ENCODE peak calls at places on chromosomes 1 and 21, in six cellular contexts. One of them, this sample, is unnamed.

GRCh38 chr1:244965182-244965581 is 100.8 kb upstream of the HNRNPU start:
- DNase-seq in mucosa of descending colon: no peak
- DNase-seq in prostate gland: no peak
- DNase-seq in fibroblast of lung: no peak
- DNase-seq in OCI-LY7: no peak
- DNase-seq in LNCaP clone FGC: no peak
- DNase-seq in this sample: no peak

GRCh38 chr1:30417701-30418425 is 305.5 kb downstream of the MATN1 start:
- DNase-seq in mucosa of descending colon: no peak
- DNase-seq in prostate gland: peak; percentile 2
- DNase-seq in fibroblast of lung: no peak
- DNase-seq in OCI-LY7: no peak
- DNase-seq in LNCaP clone FGC: no peak
- DNase-seq in this sample: peak; percentile 9

GRCh38 chr1:235675152-235675890 is 25.7 kb upstream of the GNG4 start:
- DNase-seq in mucosa of descending colon: no peak
- DNase-seq in prostate gland: no peak
- DNase-seq in fibroblast of lung: peak; percentile 65
- DNase-seq in OCI-LY7: no peak
- DNase-seq in LNCaP clone FGC: no peak
- DNase-seq in this sample: no peak

GRCh38 chr1:71351438-71351837 is 270.6 kb upstream of the ZRANB2 start:
- DNase-seq in mucosa of descending colon: no peak
- DNase-seq in prostate gland: no peak
- DNase-seq in fibroblast of lung: peak; percentile 94
- DNase-seq in OCI-LY7: no peak
- DNase-seq in LNCaP clone FGC: peak; percentile 52
- DNase-seq in this sample: no peak

GRCh38 chr1:244874974-244875579 is 10.7 kb upstream of the HNRNPU start:
- DNase-seq in mucosa of descending colon: no peak
- DNase-seq in prostate gland: no peak
- DNase-seq in fibroblast of lung: no peak
- DNase-seq in OCI-LY7: no peak
- DNase-seq in LNCaP clone FGC: no peak
- DNase-seq in this sample: no peak

GRCh38 chr1:7209340-7209739 is 424.1 kb downstream of the CAMTA1 start:
- DNase-seq in mucosa of descending colon: no peak
- DNase-seq in prostate gland: no peak
- DNase-seq in fibroblast of lung: no peak
- DNase-seq in OCI-LY7: no peak
- DNase-seq in LNCaP clone FGC: no peak
- DNase-seq in this sample: no peak

GRCh38 chr1:118589486-118589885 is 398.7 kb downstream of the TBX15 start:
- DNase-seq in mucosa of descending colon: no peak
- DNase-seq in prostate gland: no peak
- DNase-seq in fibroblast of lung: no peak
- DNase-seq in OCI-LY7: no peak
- DNase-seq in LNCaP clone FGC: no peak
- DNase-seq in this sample: no peak

GRCh38 chr21:42081931-42082381 is 10.8 kb downstream of the UMODL1 start:
- DNase-seq in mucosa of descending colon: no peak
- DNase-seq in prostate gland: no peak
- DNase-seq in fibroblast of lung: no peak
- DNase-seq in OCI-LY7: no peak
- DNase-seq in LNCaP clone FGC: no peak
- DNase-seq in this sample: no peak

GRCh38 chr1:205604825-205605544 is 26.8 kb downstream of the ELK4 start:
- DNase-seq in mucosa of descending colon: no peak
- DNase-seq in prostate gland: no peak
- DNase-seq in fibroblast of lung: peak; percentile 8
- DNase-seq in OCI-LY7: no peak
- DNase-seq in LNCaP clone FGC: no peak
- DNase-seq in this sample: no peak

GRCh38 chr1:107250169-107250568 is 109.3 kb downstream of the NTNG1 start:
- DNase-seq in mucosa of descending colon: no peak
- DNase-seq in prostate gland: no peak
- DNase-seq in fibroblast of lung: no peak
- DNase-seq in OCI-LY7: peak; percentile 59
- DNase-seq in LNCaP clone FGC: no peak
- DNase-seq in this sample: no peak

GRCh38 chr1:2438641-2439040 is 26.3 kb upstream of the PEX10 start:
- DNase-seq in mucosa of descending colon: no peak
- DNase-seq in prostate gland: no peak
- DNase-seq in fibroblast of lung: no peak
- DNase-seq in OCI-LY7: no peak
- DNase-seq in LNCaP clone FGC: no peak
- DNase-seq in this sample: no peak

GRCh38 chr1:109788695-109789521 is 25.2 kb upstream of the EPS8L3 start:
- DNase-seq in mucosa of descending colon: peak; percentile 4
- DNase-seq in prostate gland: no peak
- DNase-seq in fibroblast of lung: no peak
- DNase-seq in OCI-LY7: peak; percentile 10
- DNase-seq in LNCaP clone FGC: no peak
- DNase-seq in this sample: peak; percentile 57

GRCh38 chr1:27299385-27300252 is 22.3 kb upstream of the TMEM222 start:
- DNase-seq in mucosa of descending colon: peak; percentile 47
- DNase-seq in prostate gland: peak; percentile 86
- DNase-seq in fibroblast of lung: peak; percentile 96
- DNase-seq in OCI-LY7: no peak
- DNase-seq in LNCaP clone FGC: no peak
- DNase-seq in this sample: no peak

GRCh38 chr1:115677172-115677542 is 35.4 kb downstream of the VANGL1 start:
- DNase-seq in mucosa of descending colon: no peak
- DNase-seq in prostate gland: no peak
- DNase-seq in fibroblast of lung: no peak
- DNase-seq in OCI-LY7: no peak
- DNase-seq in LNCaP clone FGC: no peak
- DNase-seq in this sample: no peak

GRCh38 chr1:119647228-119647733 is 785 bp downstream of the ZNF697 start:
- DNase-seq in mucosa of descending colon: no peak
- DNase-seq in prostate gland: no peak
- DNase-seq in fibroblast of lung: no peak
- DNase-seq in OCI-LY7: no peak
- DNase-seq in LNCaP clone FGC: no peak
- DNase-seq in this sample: no peak

GRCh38 chr1:78145105-78145580 is 99.4 kb downstream of the GIPC2 start:
- DNase-seq in mucosa of descending colon: peak; percentile 81
- DNase-seq in prostate gland: peak; percentile 52
- DNase-seq in fibroblast of lung: peak; percentile 86
- DNase-seq in OCI-LY7: peak; percentile 48
- DNase-seq in LNCaP clone FGC: peak; percentile 75
- DNase-seq in this sample: peak; percentile 42

GRCh38 chr1:93878889-93879586 is at the start of gene DNTTIP2:
- DNase-seq in mucosa of descending colon: peak; percentile 96
- DNase-seq in prostate gland: peak; percentile 89
- DNase-seq in fibroblast of lung: peak; percentile 91
- DNase-seq in OCI-LY7: peak; percentile 93
- DNase-seq in LNCaP clone FGC: peak; percentile 73
- DNase-seq in this sample: peak; percentile 94

GRCh38 chr1:228082975-228083870 is 715 bp downstream of the ARF1 start:
- DNase-seq in mucosa of descending colon: peak; percentile 65
- DNase-seq in prostate gland: peak; percentile 44
- DNase-seq in fibroblast of lung: peak; percentile 40
- DNase-seq in OCI-LY7: peak; percentile 56
- DNase-seq in LNCaP clone FGC: no peak
- DNase-seq in this sample: peak; percentile 46

GRCh38 chr21:30104246-30104645 is 62.4 kb downstream of the CLDN17 start:
- DNase-seq in mucosa of descending colon: no peak
- DNase-seq in prostate gland: no peak
- DNase-seq in fibroblast of lung: no peak
- DNase-seq in OCI-LY7: no peak
- DNase-seq in LNCaP clone FGC: no peak
- DNase-seq in this sample: no peak

GRCh38 chr1:235601087-235601486 is 48.5 kb downstream of the GNG4 start:
- DNase-seq in mucosa of descending colon: peak; percentile 41
- DNase-seq in prostate gland: no peak
- DNase-seq in fibroblast of lung: peak; percentile 8
- DNase-seq in OCI-LY7: peak; percentile 35
- DNase-seq in LNCaP clone FGC: no peak
- DNase-seq in this sample: no peak

GRCh38 chr1:79239840-79240239 is 233.3 kb upstream of the ADGRL4 start:
- DNase-seq in mucosa of descending colon: no peak
- DNase-seq in prostate gland: no peak
- DNase-seq in fibroblast of lung: no peak
- DNase-seq in OCI-LY7: no peak
- DNase-seq in LNCaP clone FGC: no peak
- DNase-seq in this sample: no peak

GRCh38 chr1:21594495-21594894 is 74.7 kb downstream of the RAP1GAP start:
- DNase-seq in mucosa of descending colon: no peak
- DNase-seq in prostate gland: no peak
- DNase-seq in fibroblast of lung: no peak
- DNase-seq in OCI-LY7: no peak
- DNase-seq in LNCaP clone FGC: no peak
- DNase-seq in this sample: no peak

GRCh38 chr1:59016390-59016789 is 232.5 kb upstream of the JUN start:
- DNase-seq in mucosa of descending colon: no peak
- DNase-seq in prostate gland: no peak
- DNase-seq in fibroblast of lung: no peak
- DNase-seq in OCI-LY7: peak; percentile 25
- DNase-seq in LNCaP clone FGC: no peak
- DNase-seq in this sample: no peak

GRCh38 chr1:107862064-107862463 is 102.9 kb downstream of the VAV3 start:
- DNase-seq in mucosa of descending colon: no peak
- DNase-seq in prostate gland: no peak
- DNase-seq in fibroblast of lung: no peak
- DNase-seq in OCI-LY7: peak; percentile 79
- DNase-seq in LNCaP clone FGC: no peak
- DNase-seq in this sample: no peak

GRCh38 chr1:228268891-228269285 is 61.0 kb downstream of the OBSCN start:
- DNase-seq in mucosa of descending colon: no peak
- DNase-seq in prostate gland: no peak
- DNase-seq in fibroblast of lung: no peak
- DNase-seq in OCI-LY7: no peak
- DNase-seq in LNCaP clone FGC: no peak
- DNase-seq in this sample: no peak

GRCh38 chr1:88284066-88284465 is 400.0 kb upstream of the PKN2 start:
- DNase-seq in mucosa of descending colon: no peak
- DNase-seq in prostate gland: no peak
- DNase-seq in fibroblast of lung: peak; percentile 25
- DNase-seq in OCI-LY7: no peak
- DNase-seq in LNCaP clone FGC: no peak
- DNase-seq in this sample: no peak

GRCh38 chr1:164534863-164535590 is 24.0 kb upstream of the PBX1 start:
- DNase-seq in mucosa of descending colon: no peak
- DNase-seq in prostate gland: no peak
- DNase-seq in fibroblast of lung: no peak
- DNase-seq in OCI-LY7: no peak
- DNase-seq in LNCaP clone FGC: no peak
- DNase-seq in this sample: no peak
- TF ChIP-seq CTCF in mucosa of descending colon: no peak
- TF ChIP-seq CTCF in prostate gland: no peak
- TF ChIP-seq CTCF in fibroblast of lung: no peak
- TF ChIP-seq CTCF in OCI-LY7: no peak
- TF ChIP-seq CTCF in LNCaP clone FGC: peak; percentile 30
- TF ChIP-seq CTCF in this sample: no peak

DNA sequence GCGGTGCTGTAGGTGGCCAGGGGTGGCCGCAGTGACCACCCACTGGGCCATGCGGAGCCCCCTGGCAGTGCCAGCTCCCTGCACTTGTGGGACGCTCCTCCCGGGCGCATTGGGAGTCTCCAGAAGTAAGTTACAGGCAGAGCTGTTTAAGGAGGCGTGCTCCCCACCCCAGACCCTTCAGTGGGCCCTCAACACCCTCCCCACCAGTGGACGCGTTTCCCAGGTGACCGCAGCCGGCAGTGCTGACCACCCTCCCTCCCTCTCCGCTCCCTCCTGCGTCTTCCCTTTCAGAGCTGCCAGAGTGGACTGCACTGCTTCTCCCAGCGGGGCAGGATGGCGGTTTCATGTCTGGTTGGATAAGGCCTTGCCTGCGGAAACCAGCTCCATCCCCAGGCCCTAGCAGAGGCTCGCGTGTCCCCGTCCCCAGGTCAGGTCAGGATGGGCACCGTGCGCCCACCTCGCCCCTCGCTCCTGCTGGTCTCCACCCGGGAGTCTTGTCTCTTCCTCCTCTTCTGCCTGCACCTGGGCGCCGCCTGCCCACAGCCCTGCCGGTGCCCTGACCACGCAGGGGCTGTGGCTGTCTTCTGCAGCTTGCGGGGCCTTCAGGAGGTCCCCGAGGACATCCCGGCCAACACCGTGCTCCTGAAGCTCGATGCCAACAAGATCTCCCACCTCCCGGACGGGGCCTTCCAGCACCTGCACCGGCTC is 1.1 kb downstream of the LRRC3 start:
- DNase-seq in mucosa of descending colon: no peak
- DNase-seq in prostate gland: no peak
- DNase-seq in fibroblast of lung: no peak
- DNase-seq in OCI-LY7: no peak
- DNase-seq in LNCaP clone FGC: no peak
- DNase-seq in this sample: no peak
- TF ChIP-seq CTCF in mucosa of descending colon: no peak
- TF ChIP-seq CTCF in prostate gland: no peak
- TF ChIP-seq CTCF in fibroblast of lung: no peak
- TF ChIP-seq CTCF in OCI-LY7: no peak
- TF ChIP-seq CTCF in LNCaP clone FGC: no peak
- TF ChIP-seq CTCF in this sample: no peak

DNA sequence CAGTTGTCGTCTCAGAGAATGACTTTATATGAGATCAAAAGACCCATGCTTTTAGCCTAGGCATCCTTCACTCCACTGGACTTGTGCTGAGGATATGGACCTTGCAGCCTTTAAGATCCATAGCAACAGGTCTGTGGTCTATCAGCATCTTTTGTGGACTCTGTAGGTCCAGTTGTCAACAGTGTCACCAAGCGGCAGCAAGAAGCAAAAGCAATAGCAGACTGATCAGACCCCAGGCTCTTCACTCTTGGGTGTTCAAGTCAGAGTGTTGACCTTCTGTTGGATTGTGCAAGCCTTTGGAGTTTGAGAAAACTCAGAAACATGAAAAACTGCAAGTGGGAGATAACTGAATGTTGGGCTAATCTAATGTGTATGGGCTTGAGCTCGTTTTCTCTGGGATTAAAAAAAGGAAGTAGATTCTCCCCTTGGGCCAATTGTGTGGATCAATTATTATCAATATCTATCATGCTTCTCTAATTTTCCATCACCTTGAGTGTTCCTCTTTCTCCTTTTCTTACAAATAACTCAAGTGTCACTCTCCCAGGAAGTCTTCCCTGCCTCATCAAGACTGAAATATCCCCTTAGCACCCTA is 144.2 kb downstream of the LYPLAL1 start:
- DNase-seq in mucosa of descending colon: no peak
- DNase-seq in prostate gland: no peak
- DNase-seq in fibroblast of lung: no peak
- DNase-seq in OCI-LY7: peak; percentile 2
- DNase-seq in LNCaP clone FGC: no peak
- DNase-seq in this sample: peak; percentile 22
- TF ChIP-seq CTCF in mucosa of descending colon: no peak
- TF ChIP-seq CTCF in prostate gland: no peak
- TF ChIP-seq CTCF in fibroblast of lung: no peak
- TF ChIP-seq CTCF in OCI-LY7: peak; percentile 46
- TF ChIP-seq CTCF in LNCaP clone FGC: peak; percentile 81
- TF ChIP-seq CTCF in this sample: peak; percentile 22

DNA sequence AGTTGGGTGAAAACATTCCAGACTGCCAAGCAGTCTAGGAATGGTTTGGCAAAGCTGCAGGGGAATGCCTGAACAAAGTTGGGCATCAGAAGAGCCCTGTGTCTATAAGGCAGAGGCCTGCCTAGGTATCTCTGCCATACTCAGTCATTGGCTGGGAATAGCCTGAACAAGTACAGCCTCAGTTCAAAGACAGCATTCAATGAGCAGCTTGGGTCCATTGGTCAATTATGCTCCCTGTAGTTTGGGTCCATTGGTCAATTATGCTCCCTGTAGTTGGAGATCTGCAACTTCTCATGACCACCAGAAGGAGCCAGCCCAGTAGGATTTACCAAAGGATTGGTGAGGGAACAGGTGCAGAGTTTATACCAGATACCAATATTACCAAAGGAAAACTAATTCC is 31.6 kb downstream of the FMO3 start:
- DNase-seq in mucosa of descending colon: no peak
- DNase-seq in prostate gland: no peak
- DNase-seq in fibroblast of lung: no peak
- DNase-seq in OCI-LY7: no peak
- DNase-seq in LNCaP clone FGC: no peak
- DNase-seq in this sample: no peak
- TF ChIP-seq CTCF in mucosa of descending colon: no peak
- TF ChIP-seq CTCF in prostate gland: no peak
- TF ChIP-seq CTCF in fibroblast of lung: no peak
- TF ChIP-seq CTCF in OCI-LY7: no peak
- TF ChIP-seq CTCF in LNCaP clone FGC: no peak
- TF ChIP-seq CTCF in this sample: no peak

This sample was measured in GM10248.